ENCODE peak calls at places on chromosome 12, in four cellular contexts. I is osteocyte, X is astrocyte of the spinal cord, L is Panc1. K is an unnamed sample.

GRCh38 chr12:10140001-10140400 is 10.0 kb upstream of the CLEC7A start:
- DNase-seq in I (no peak), X (peak; percentile 71), L (no peak), K (peak; percentile 68)

GRCh38 chr12:4323400-4323799 is 2.4 kb downstream of the TIGAR start:
- DNase-seq in I (no peak), X (no peak), L (no peak), K (no peak)

GRCh38 chr12:89349814-89350213 is 2.5 kb downstream of the DUSP6 start:
- DNase-seq in I (no peak), X (peak; percentile 74), L (no peak), K (peak; percentile 38)

GRCh38 chr12:110039085-110039807 is 9.1 kb downstream of the C12orf76 start:
- DNase-seq in I (no peak), X (peak; percentile 91), L (peak; percentile 93), K (peak; percentile 96)

GRCh38 chr12:66409195-66409871 is 107.0 kb downstream of the HELB start:
- DNase-seq in I (no peak), X (peak; percentile 75), L (peak; percentile 8), K (peak; percentile 42)

GRCh38 chr12:8681129-8681902 is 16.5 kb upstream of the RIMKLB start:
- DNase-seq in I (no peak), X (peak; percentile 48), L (no peak), K (peak; percentile 6)

GRCh38 chr12:104426926-104427546 is 29.7 kb upstream of the CHST11 start:
- DNase-seq in I (no peak), X (peak; percentile 53), L (no peak), K (peak; percentile 88)

GRCh38 chr12:96237465-96238077 is 43.4 kb downstream of the ELK3 start:
- DNase-seq in I (no peak), X (peak; percentile 98), L (peak; percentile 13), K (peak; percentile 91)

GRCh38 chr12:131454418-131455217 is 256.3 kb upstream of the SFSWAP start:
- DNase-seq in I (peak; percentile 68), X (no peak), L (peak; percentile 13), K (no peak)

GRCh38 chr12:96205909-96206308 is 11.7 kb downstream of the ELK3 start:
- DNase-seq in I (no peak), X (no peak), L (no peak), K (no peak)

GRCh38 chr12:48352157-48352775 is 1.5 kb upstream of the ZNF641 start:
- DNase-seq in I (peak; percentile 44), X (no peak), L (no peak), K (no peak)

GRCh38 chr12:26523708-26524150 is 309.3 kb downstream of the ITPR2 start:
- DNase-seq in I (no peak), X (peak; percentile 87), L (no peak), K (peak; percentile 85)

GRCh38 chr12:29148065-29148957 is 767 bp upstream of the FAR2 start:
- DNase-seq in I (no peak), X (peak; percentile 22), L (no peak), K (no peak)

GRCh38 chr12:121800694-121801600 is 2.9 kb upstream of the SETD1B start:
- DNase-seq in I (no peak), X (peak; percentile 86), L (no peak), K (peak; percentile 77)

GRCh38 chr12:94089891-94090290 is 58.5 kb upstream of the PLXNC1 start:
- DNase-seq in I (no peak), X (no peak), L (no peak), K (no peak)

GRCh38 chr12:68792952-68793351 is 15.0 kb upstream of the MDM2 start:
- DNase-seq in I (no peak), X (peak; percentile 22), L (no peak), K (peak; percentile 20)

GRCh38 chr12:109310247-109311125 is 1.4 kb upstream of the FOXN4 start:
- DNase-seq in I (no peak), X (no peak), L (no peak), K (no peak)

GRCh38 chr12:2640709-2641108 is 154.1 kb upstream of the FKBP4 start:
- DNase-seq in I (no peak), X (peak; percentile 94), L (peak; percentile 28), K (peak; percentile 95)

GRCh38 chr12:13061377-13061776 is 17.2 kb downstream of the FAM234B start:
- DNase-seq in I (peak; percentile 19), X (no peak), L (no peak), K (no peak)

GRCh38 chr12:116959845-116960514 is 49.2 kb downstream of the FBXW8 start:
- DNase-seq in I (no peak), X (no peak), L (no peak), K (no peak)

GRCh38 chr12:14416658-14417057 is 51.2 kb downstream of the ATF7IP start:
- DNase-seq in I (no peak), X (peak; percentile 92), L (no peak), K (peak; percentile 79)

GRCh38 chr12:75476076-75476475 is 4.5 kb upstream of the GLIPR1 start:
- DNase-seq in I (no peak), X (no peak), L (no peak), K (no peak)

GRCh38 chr12:85445060-85445938 is 165.3 kb downstream of the ALX1 start:
- DNase-seq in I (no peak), X (no peak), L (no peak), K (no peak)

GRCh38 chr12:24881227-24881626 is 67.7 kb downstream of the BCAT1 start:
- DNase-seq in I (no peak), X (peak; percentile 63), L (no peak), K (no peak)
- TF ChIP-seq CTCF in I (no peak), X (no peak), L (no peak), K (no peak)

GRCh38 chr12:57110189-57111045 is 745 bp downstream of the STAT6 start:
- DNase-seq in I (no peak), X (no peak), L (no peak), K (peak; percentile 53)
- TF ChIP-seq CTCF in I (no peak), X (no peak), L (no peak), K (no peak)

DNA sequence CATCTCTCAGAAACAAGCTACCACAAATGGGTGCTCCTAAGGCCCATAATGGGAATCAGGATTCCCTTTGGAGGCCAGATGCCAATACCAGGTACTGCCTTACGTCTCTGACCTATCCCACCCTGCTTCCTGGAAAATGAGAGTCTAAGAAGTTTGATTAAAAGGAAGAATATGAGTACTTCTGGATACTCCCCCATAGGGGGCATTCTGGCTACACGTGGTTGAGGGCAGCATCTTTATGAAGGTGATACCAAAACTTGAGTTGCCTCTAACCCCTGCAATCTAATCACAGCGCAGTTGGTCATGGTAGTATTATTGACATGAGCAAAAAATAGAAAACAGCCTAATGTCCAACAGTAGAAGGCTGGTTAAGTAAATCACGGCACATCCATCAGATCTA is 184.2 kb upstream of the LHX5 start:
- DNase-seq in I (no peak), X (no peak), L (no peak), K (no peak)
- TF ChIP-seq CTCF in I (no peak), X (no peak), L (peak; percentile 9), K (no peak)

GRCh38 chr12:23049180-23049579 is 424.2 kb downstream of the ETNK1 start:
- DNase-seq in I (no peak), X (peak; percentile 15), L (no peak), K (no peak)

GRCh38 chr12:23057571-23057970 is 432.6 kb downstream of the ETNK1 start:
- DNase-seq in I (no peak), X (no peak), L (no peak), K (no peak)

GRCh38 chr12:23060161-23060560 is 435.2 kb downstream of the ETNK1 start:
- DNase-seq in I (no peak), X (no peak), L (no peak), K (no peak)

GRCh38 chr12:23055004-23055403 is 430.0 kb downstream of the ETNK1 start:
- DNase-seq in I (no peak), X (peak; percentile 22), L (no peak), K (no peak)
- TF ChIP-seq CTCF in I (peak; percentile 40), X (peak; percentile 57), L (peak; percentile 17), K (peak; percentile 40)

DNA sequence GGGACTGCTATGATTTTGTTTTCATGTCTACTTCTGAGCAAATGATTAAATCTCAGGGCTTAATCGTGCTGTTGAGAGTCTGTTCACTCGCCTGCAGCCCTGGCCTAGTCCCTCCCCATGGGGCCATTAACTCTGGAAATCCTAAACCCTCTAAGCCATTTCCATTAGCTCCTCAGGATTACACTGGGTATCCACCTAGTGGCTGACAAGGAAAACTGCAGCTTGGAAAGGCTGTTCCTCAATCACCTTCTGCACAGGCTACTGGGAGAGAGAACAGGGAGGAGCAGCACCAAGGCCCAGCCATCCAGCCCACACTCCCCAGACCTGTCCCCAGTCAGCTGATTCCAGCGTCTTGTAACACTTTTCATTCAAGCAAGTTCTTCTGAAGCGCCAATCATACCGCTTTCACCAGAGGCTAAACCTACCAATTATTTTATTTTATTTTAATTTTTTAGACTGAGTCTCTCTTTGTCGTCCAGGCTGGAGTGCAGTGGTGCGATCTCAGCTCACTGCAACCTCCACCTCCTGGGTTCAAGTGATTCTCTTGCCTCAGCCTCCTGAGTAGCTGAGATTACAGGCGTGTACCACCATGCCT is 48.7 kb downstream of the NEUROD4 start:
- DNase-seq in I (no peak), X (peak; percentile 49), L (peak; percentile 35), K (peak; percentile 68)
- TF ChIP-seq CTCF in I (peak; percentile 67), X (peak; percentile 89), L (peak; percentile 88), K (peak; percentile 85)